ENCODE peak calls at places on chromosomes 3 and 15, in ten cellular contexts. T is pancreas, F is right atrium auricular region, R is NB4, O is heart left ventricle, L is fibroblast of lung, M is fibroblast of mammary gland, U is GM12865, D is AG10803, N is spleen. S is an unnamed sample.

GRCh38 chr3:45509768-45510129 is 84.8 kb upstream of the LIMD1 start:
- DNase-seq in M (no peak), N (no peak), T (no peak), D (no peak), U (no peak), O (no peak), L (no peak), F (no peak), R (no peak), S (no peak)

GRCh38 chr3:50314342-50314741 is 8.2 kb downstream of the HYAL2 start:
- DNase-seq in O (no peak), M (no peak), F (no peak), U (no peak), R (no peak), N (no peak), D (no peak), T (no peak), L (no peak), S (no peak)

GRCh38 chr3:97968376-97968775 is 3.9 kb downstream of the RIOX2 start:
- DNase-seq in U (no peak), N (no peak), R (no peak), F (no peak), L (no peak), T (no peak), O (no peak), M (no peak), D (no peak), S (no peak)

GRCh38 chr3:14145236-14145635 is 20.4 kb downstream of the TMEM43 start:
- DNase-seq in M (peak), F (no peak), D (peak), T (no peak), U (no peak), L (peak), R (no peak), N (no peak), O (peak), S (peak)

GRCh38 chr3:16066975-16067374 is 107.5 kb upstream of the GALNT15 start:
- DNase-seq in U (no peak), T (no peak), D (peak), O (no peak), N (no peak), R (no peak), F (no peak), M (peak), L (peak), S (peak)

GRCh38 chr3:197216169-197216860 is 82.1 kb downstream of the DLG1 start:
- DNase-seq in U (no peak), F (no peak), L (peak), N (no peak), M (peak), O (no peak), D (peak), T (no peak), R (no peak), S (peak)

GRCh38 chr15:29701151-29701550 is 121.1 kb downstream of the TJP1 start:
- DNase-seq in O (no peak), N (no peak), F (no peak), L (no peak), T (no peak), D (no peak), R (no peak), U (no peak), M (no peak), S (no peak)

GRCh38 chr3:46717447-46718231 is at the start of gene PRSS50:
- DNase-seq in F (no peak), L (no peak), U (peak), M (no peak), R (peak), D (no peak), O (no peak), T (peak), N (peak), S (no peak)

GRCh38 chr3:66000506-66000905 is 38.2 kb downstream of the MAGI1 start:
- DNase-seq in U (no peak), R (no peak), T (no peak), F (no peak), M (no peak), O (no peak), L (no peak), N (no peak), D (no peak), S (no peak)

GRCh38 chr15:45573961-45574629 is 13.1 kb upstream of the BLOC1S6 start:
- DNase-seq in M (peak), T (no peak), L (no peak), R (peak), D (peak), U (peak), O (no peak), N (no peak), F (no peak), S (peak)

GRCh38 chr3:73746610-73747009 is 121.9 kb upstream of the PDZRN3 start:
- DNase-seq in L (no peak), M (peak), N (no peak), T (no peak), R (no peak), U (no peak), O (no peak), D (no peak), F (no peak), S (no peak)

GRCh38 chr15:100725121-100726069 is 123.0 kb downstream of the ASB7 start:
- DNase-seq in L (peak), U (no peak), N (no peak), O (no peak), M (peak), F (no peak), R (no peak), D (peak), T (no peak), S (peak)

GRCh38 chr3:121152573-121152972 is 244.6 kb downstream of the STXBP5L start:
- DNase-seq in D (no peak), O (no peak), N (no peak), R (peak), T (no peak), F (no peak), L (no peak), M (peak), U (peak), S (peak)

GRCh38 chr3:51338632-51339031 is 46.5 kb upstream of the MANF start:
- DNase-seq in N (no peak), T (no peak), D (no peak), U (no peak), R (no peak), L (no peak), O (no peak), F (peak), M (no peak), S (no peak)

GRCh38 chr3:124841517-124841916 is 45.6 kb downstream of the ITGB5 start:
- DNase-seq in N (no peak), R (no peak), T (no peak), D (no peak), U (no peak), F (no peak), O (no peak), M (no peak), L (no peak), S (no peak)

GRCh38 chr3:194472290-194472920 is 14.4 kb downstream of the ATP13A3 start:
- DNase-seq in M (peak), L (peak), T (no peak), U (peak), O (no peak), D (peak), F (no peak), R (peak), N (no peak), S (peak)

GRCh38 chr3:27507515-27508266 is 23.5 kb upstream of the SLC4A7 start:
- DNase-seq in O (no peak), T (no peak), M (no peak), R (no peak), L (no peak), U (no peak), F (no peak), N (no peak), D (no peak), S (no peak)

GRCh38 chr3:172656602-172657001 is 54.3 kb downstream of the NCEH1 start:
- DNase-seq in R (no peak), U (no peak), F (no peak), L (no peak), O (no peak), T (no peak), M (no peak), N (no peak), D (no peak), S (no peak)

GRCh38 chr3:69746119-69746518 is 6.9 kb downstream of the MITF start:
- DNase-seq in M (peak), F (no peak), L (peak), O (no peak), T (no peak), N (no peak), U (no peak), R (no peak), D (no peak), S (peak)

GRCh38 chr15:42788725-42789124 is 51.8 kb upstream of the CDAN1 start:
- DNase-seq in T (no peak), L (no peak), F (no peak), D (no peak), R (peak), U (no peak), O (no peak), M (no peak), N (no peak), S (no peak)

GRCh38 chr15:70265466-70265978 is 167.8 kb upstream of the TLE3 start:
- DNase-seq in T (peak), O (no peak), D (no peak), L (no peak), R (no peak), F (no peak), N (peak), M (no peak), U (no peak), S (no peak)

GRCh38 chr3:60523536-60523935 is 727.7 kb downstream of the FHIT start:
- DNase-seq in L (no peak), N (no peak), M (no peak), F (no peak), U (no peak), O (no peak), T (no peak), R (no peak), D (no peak), S (no peak)

GRCh38 chr3:114154321-114154821 is 24.5 kb downstream of the DRD3 start:
- DNase-seq in D (no peak), O (no peak), L (no peak), T (no peak), R (no peak), M (no peak), N (no peak), F (no peak), U (no peak), S (no peak)

GRCh38 chr3:141338881-141339280 is 29.4 kb upstream of the ZBTB38 start:
- DNase-seq in O (no peak), M (no peak), R (no peak), D (no peak), U (no peak), L (no peak), F (no peak), T (no peak), N (no peak), S (no peak)

GRCh38 chr3:124246366-124246765 is 254.4 kb upstream of the ROPN1 start:
- DNase-seq in N (no peak), M (no peak), F (no peak), O (no peak), R (no peak), T (no peak), D (no peak), U (no peak), L (peak), S (no peak)

GRCh38 chr3:179146911-179147570 is 1.1 kb upstream of the PIK3CA start:
- DNase-seq in R (peak), N (no peak), U (peak), T (no peak), O (no peak), M (peak), D (peak), L (peak), F (no peak), S (peak)

GRCh38 chr3:189909573-189909972 is 211.1 kb downstream of the P3H2 start:
- DNase-seq in D (no peak), T (no peak), R (no peak), F (no peak), L (no peak), U (no peak), N (no peak), M (no peak), O (no peak), S (no peak)

GRCh38 chr3:188137062-188137461 is 16.9 kb upstream of the LPP start:
- DNase-seq in F (no peak), O (no peak), U (no peak), D (no peak), T (no peak), N (no peak), L (no peak), M (no peak), R (peak), S (no peak)

GRCh38 chr3:50164056-50164455 is 8.9 kb downstream of the SEMA3F start:
- DNase-seq in N (no peak), M (peak), F (peak), L (peak), T (peak), U (no peak), R (no peak), D (peak), O (no peak), S (peak)

GRCh38 chr15:55241193-55241592 is 44.5 kb upstream of the RSL24D1 start:
- DNase-seq in R (no peak), N (no peak), O (no peak), U (no peak), L (no peak), T (no peak), M (no peak), D (no peak), F (no peak), S (no peak)

GRCh38 chr3:148309390-148310035 is 388.2 kb upstream of the AGTR1 start:
- DNase-seq in L (peak), F (no peak), O (no peak), T (no peak), R (peak), D (peak), N (no peak), U (peak), M (peak), S (peak)

GRCh38 chr3:64473476-64473875 is 214.3 kb downstream of the ADAMTS9 start:
- DNase-seq in M (no peak), T (no peak), O (no peak), L (no peak), U (no peak), F (no peak), N (no peak), R (no peak), D (no peak), S (peak)

GRCh38 chr3:180528843-180529242 is 73.1 kb upstream of the TTC14 start:
- DNase-seq in R (no peak), F (no peak), U (no peak), T (no peak), O (no peak), M (no peak), N (no peak), L (no peak), D (no peak), S (no peak)

GRCh38 chr3:126101521-126101982 is 17.6 kb upstream of the SLC41A3 start:
- DNase-seq in M (no peak), T (no peak), O (no peak), U (no peak), D (no peak), R (peak), L (no peak), N (no peak), F (no peak), S (no peak)

GRCh38 chr3:102060814-102061213 is 211.5 kb downstream of the NFKBIZ start:
- DNase-seq in O (no peak), F (no peak), N (no peak), M (peak), R (peak), T (no peak), L (no peak), D (no peak), U (peak), S (no peak)

DNA sequence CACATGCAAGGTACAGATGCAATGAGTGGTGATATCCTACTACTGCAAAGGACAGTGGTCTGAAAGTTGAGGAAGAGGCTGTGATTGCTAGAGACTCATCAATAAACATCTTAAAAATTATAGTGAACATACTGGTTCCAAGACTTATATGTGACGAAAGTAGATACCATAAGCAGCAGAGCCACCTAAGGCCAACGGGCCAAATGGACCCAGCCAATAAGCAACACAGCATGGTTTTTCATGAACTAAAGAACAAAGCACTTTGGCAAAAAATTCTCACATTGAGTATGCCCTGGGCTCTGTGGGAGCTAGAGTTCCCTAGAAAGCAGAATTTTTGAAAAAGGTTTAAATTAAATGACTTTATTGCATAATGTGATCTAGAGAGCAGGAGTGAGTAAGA is 272.1 kb downstream of the SI start:
- DNase-seq in T (no peak), F (no peak), L (no peak), U (no peak), D (no peak), R (peak), M (no peak), O (no peak), N (no peak), S (peak)
- TF ChIP-seq CTCF in T (no peak), F (no peak), L (no peak), U (no peak), D (no peak), R (no peak), M (no peak), O (no peak), N (no peak), S (no peak)

DNA sequence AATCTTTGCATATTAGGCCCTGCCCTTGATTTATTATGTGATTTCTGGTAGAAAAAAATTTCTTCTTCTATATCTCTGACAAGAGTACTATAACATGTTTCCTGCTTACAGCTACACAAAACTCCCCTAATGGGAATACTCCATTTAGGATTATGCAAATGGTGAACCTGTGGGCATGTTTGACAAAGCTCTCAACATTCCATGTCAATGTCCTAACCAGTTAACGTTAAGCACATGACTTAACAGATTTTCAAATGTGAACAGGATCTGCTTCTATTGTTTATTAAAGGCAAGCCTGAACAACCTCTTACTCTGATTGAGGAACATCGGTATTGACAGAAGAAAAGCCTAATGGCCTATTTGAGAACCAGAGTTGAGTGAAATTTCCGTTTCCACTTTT is 300.1 kb upstream of the CBLB start:
- DNase-seq in U (no peak), N (no peak), F (no peak), L (no peak), R (no peak), D (no peak), M (no peak), T (no peak), O (no peak), S (no peak)
- H3K4me3 ChIP-seq in U (no peak), N (no peak), F (no peak), L (no peak), R (no peak), D (no peak), M (no peak), T (no peak), O (no peak), S (no peak)

GRCh38 chr3:85576091-85576690 is 617.4 kb downstream of the CADM2 start:
- DNase-seq in T (peak), L (peak), M (peak), O (peak), U (peak), D (peak), R (peak), F (peak), N (no peak), S (peak)
- TF ChIP-seq CTCF in T (peak), L (peak), M (peak), O (peak), U (peak), D (peak), R (peak), F (peak), N (peak), S (peak)

GRCh38 chr3:129195731-129196256 is 12.1 kb upstream of the CNBP start:
- DNase-seq in R (peak), D (peak), M (peak), N (no peak), T (no peak), O (peak), F (peak), L (peak), U (no peak), S (peak)
- H3K4me3 ChIP-seq in R (no peak), D (peak), M (peak), N (no peak), T (no peak), O (no peak), F (no peak), L (peak), U (no peak), S (peak)

GRCh38 chr3:8760091-8760490 is 9.3 kb downstream of the OXTR start:
- DNase-seq in F (no peak), N (no peak), R (no peak), O (no peak), M (no peak), U (no peak), L (no peak), T (no peak), D (no peak), S (no peak)
- TF ChIP-seq CTCF in F (no peak), N (no peak), R (no peak), O (no peak), M (no peak), U (no peak), L (no peak), T (no peak), D (no peak), S (no peak)

S was measured in choroid plexus epithelial cell.